ENCODE peak calls at places on chromosome 5, in seven cellular contexts. G is HFFc6, T is GM06990, L is nephron progenitor cell, W is A549, H is left ventricle myocardium inferior, R is body of pancreas. S is an unnamed sample.

GRCh38 chr5:73448451-73449136 is at the start of gene FOXD1:
- DNase-seq in H (peak), L (peak), R (peak), G (peak), W (peak), T (peak), S (peak)

GRCh38 chr5:139711852-139712171 is 63.7 kb downstream of the CXXC5 start:
- DNase-seq in H (no peak), R (peak), G (no peak), T (no peak), L (peak), W (no peak), S (no peak)

GRCh38 chr5:43485406-43485805 is 1.7 kb upstream of the TMEM267 start:
- DNase-seq in H (no peak), L (no peak), G (no peak), T (no peak), W (peak), R (no peak), S (peak)

GRCh38 chr5:100838048-100838473 is 65.0 kb downstream of the ST8SIA4 start:
- DNase-seq in T (no peak), G (no peak), H (no peak), W (no peak), L (no peak), R (no peak), S (no peak)

GRCh38 chr5:85204289-85204688 is 819.6 kb upstream of the EDIL3 start:
- DNase-seq in G (no peak), L (no peak), H (no peak), T (no peak), R (no peak), W (no peak), S (no peak)

GRCh38 chr5:41510176-41510831 is at the start of gene PLCXD3:
- DNase-seq in W (peak), G (no peak), R (peak), L (peak), H (peak), T (no peak), S (peak)

GRCh38 chr5:56814361-56814962 is 887 bp upstream of the MAP3K1 start:
- DNase-seq in T (peak), W (peak), G (peak), H (peak), R (peak), L (peak), S (peak)

GRCh38 chr5:60007724-60008123 is 114.2 kb upstream of the PDE4D start:
- DNase-seq in W (no peak), T (no peak), R (no peak), L (no peak), G (no peak), H (no peak), S (no peak)

GRCh38 chr5:69378376-69378775 is 8.8 kb downstream of the RAD17 start:
- DNase-seq in T (no peak), R (no peak), W (no peak), G (no peak), L (no peak), H (no peak), S (no peak)

GRCh38 chr5:11069041-11069440 is 308.0 kb upstream of the DAP start:
- DNase-seq in L (no peak), H (no peak), T (no peak), G (no peak), W (no peak), R (no peak), S (no peak)

GRCh38 chr5:174810796-174811195 is 86.4 kb downstream of the MSX2 start:
- DNase-seq in G (no peak), T (no peak), H (no peak), W (no peak), R (no peak), L (no peak), S (no peak)

GRCh38 chr5:173235499-173236394 is 741 bp upstream of the NKX2-5 start:
- DNase-seq in G (no peak), T (no peak), R (no peak), L (no peak), W (no peak), H (no peak), S (no peak)

GRCh38 chr5:139647406-139648204 is 544 bp upstream of the CXXC5 start:
- DNase-seq in T (no peak), H (peak), L (peak), W (no peak), R (peak), G (no peak), S (no peak)

GRCh38 chr5:68374770-68375518 is 159.4 kb downstream of the PIK3R1 start:
- DNase-seq in G (peak), R (no peak), T (no peak), L (no peak), H (no peak), W (no peak), S (no peak)

GRCh38 chr5:144202072-144202471 is 31.4 kb downstream of the KCTD16 start:
- DNase-seq in H (no peak), L (no peak), R (no peak), G (no peak), W (no peak), T (no peak), S (no peak)

GRCh38 chr5:16550316-16550952 is 66.4 kb downstream of the RETREG1 start:
- DNase-seq in W (peak), R (peak), L (peak), H (no peak), T (no peak), G (peak), S (peak)
- TF ChIP-seq CTCF in W (peak), R (peak), L (peak), H (peak), T (peak), G (peak), S (peak)

GRCh38 chr5:151055336-151055735 is 25.5 kb downstream of the TNIP1 start:
- DNase-seq in W (no peak), G (no peak), H (no peak), L (no peak), R (no peak), T (no peak), S (no peak)

GRCh38 chr5:151060742-151061141 is 20.1 kb downstream of the TNIP1 start:
- DNase-seq in T (no peak), R (no peak), L (no peak), G (no peak), H (no peak), W (no peak), S (no peak)

GRCh38 chr5:151058891-151059611 is 21.8 kb downstream of the TNIP1 start:
- DNase-seq in R (no peak), W (no peak), G (no peak), T (no peak), L (no peak), H (no peak), S (no peak)

GRCh38 chr5:151056367-151057306 is 24.2 kb downstream of the TNIP1 start:
- DNase-seq in G (no peak), R (no peak), W (no peak), L (no peak), T (no peak), H (no peak), S (no peak)

DNA sequence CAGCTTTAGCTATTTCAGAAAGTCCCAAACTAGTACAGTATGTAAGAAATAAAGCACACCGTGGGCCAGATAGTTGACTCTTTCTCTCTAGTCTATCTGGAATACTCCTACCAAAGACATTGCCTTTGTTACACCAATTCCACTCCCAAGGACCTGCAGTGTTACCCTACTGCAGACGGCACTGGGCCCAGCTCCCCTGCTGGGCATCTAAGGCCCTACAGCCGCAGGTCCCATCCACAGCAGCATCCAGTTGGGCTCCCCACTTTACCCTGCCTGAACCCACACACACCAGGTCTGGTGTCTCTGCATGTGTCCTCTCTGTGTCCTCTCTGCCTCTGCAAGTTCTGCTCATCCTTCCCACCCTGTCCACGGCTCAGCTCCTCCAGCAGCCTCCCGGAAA is 22.5 kb downstream of the TNIP1 start:
- DNase-seq in R (no peak), H (no peak), T (no peak), L (no peak), W (no peak), G (no peak), S (no peak)
- TF ChIP-seq CTCF in R (no peak), H (peak), T (no peak), L (no peak), W (no peak), G (peak), S (no peak)

GRCh38 chr5:116288524-116288923 is 203.7 kb downstream of the COMMD10 start:
- DNase-seq in R (no peak), W (no peak), T (no peak), H (no peak), L (no peak), G (no peak), S (no peak)

GRCh38 chr5:116291271-116291670 is 206.4 kb downstream of the COMMD10 start:
- DNase-seq in W (no peak), L (no peak), T (no peak), R (no peak), G (no peak), H (no peak), S (no peak)

DNA sequence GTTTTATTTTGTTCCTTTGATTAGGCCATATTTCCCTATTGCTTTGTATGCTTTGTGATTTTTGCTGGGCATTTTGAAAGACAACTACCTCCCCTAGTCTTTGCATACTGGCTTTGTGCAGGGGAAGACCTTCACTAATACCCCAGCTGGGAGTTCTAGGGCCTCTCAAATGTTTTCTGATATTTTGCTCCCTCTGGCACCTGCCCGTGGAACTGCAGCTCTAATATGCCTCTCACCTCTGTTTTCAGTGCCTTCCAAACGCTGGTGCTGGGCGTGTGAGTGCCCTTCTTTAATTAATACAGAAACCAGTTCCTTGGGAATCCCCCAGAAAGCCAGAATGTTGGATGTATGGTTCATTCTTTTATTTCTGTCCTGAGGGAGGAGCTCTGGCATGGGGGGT is 204.5 kb downstream of the COMMD10 start:
- DNase-seq in R (no peak), L (no peak), G (no peak), H (no peak), T (no peak), W (no peak), S (no peak)
- TF ChIP-seq CTCF in R (no peak), L (no peak), G (peak), H (no peak), T (no peak), W (no peak), S (no peak)

GRCh38 chr5:138352722-138353549 is 451 bp downstream of the KDM3B start:
- DNase-seq in R (peak), H (peak), W (peak), L (peak), T (peak), G (peak), S (peak)
- TF ChIP-seq CTCF in R (no peak), H (peak), W (peak), L (no peak), T (peak), G (peak), S (peak)